ENCODE peak calls at places on chromosomes 7 and 10, in nine cellular contexts. D is H54; Y is NCI-H774; A is activated CD8-positive, alpha-beta memory T cell treated with anti-CD3 and anti-CD28 coated beads for 1 hour; B is posterior vena cava; G is brain pericyte; W is activated effector memory CD4-positive, alpha-beta T cell treated with anti-CD3 and anti-CD28 coated beads, Interleukin-2, amount 50 U/mL, for 16 hours; Z is T-helper 9 cell; T is HCT116. S is an unnamed sample.

GRCh38 chr10:42776681-42777080 is 5.9 kb upstream of the BMS1 start:
- DNase-seq in D (no peak), Y (no peak), A (no peak), B (no peak), G (no peak), W (no peak), Z (no peak), T (no peak), S (no peak)

GRCh38 chr10:93820434-93820833 is 62.7 kb downstream of the LGI1 start:
- DNase-seq in D (no peak), Y (no peak), A (no peak), B (no peak), G (no peak), W (no peak), Z (no peak), T (no peak), S (no peak)

GRCh38 chr7:155874411-155874810 is 62.1 kb upstream of the SHH start:
- DNase-seq in D (no peak), Y (no peak), A (no peak), B (no peak), G (no peak), W (peak), Z (no peak), T (no peak), S (no peak)

GRCh38 chr7:34277801-34278195 is 372.5 kb downstream of the BMPER start:
- DNase-seq in D (no peak), Y (no peak), A (no peak), B (no peak), G (no peak), W (no peak), Z (no peak), T (no peak), S (no peak)

GRCh38 chr10:6280291-6280690 is 77.6 kb downstream of the PFKFB3 start:
- DNase-seq in D (no peak), Y (no peak), A (no peak), B (no peak), G (no peak), W (no peak), Z (no peak), T (no peak), S (no peak)

GRCh38 chr7:152312316-152312715 is 123.5 kb downstream of the KMT2C start:
- DNase-seq in D (no peak), Y (no peak), A (no peak), B (no peak), G (no peak), W (no peak), Z (no peak), T (no peak), S (no peak)

GRCh38 chr10:121608669-121609190 is 10.5 kb upstream of the FGFR2 start:
- DNase-seq in D (peak), Y (peak), A (no peak), B (no peak), G (no peak), W (peak), Z (no peak), T (peak), S (no peak)

GRCh38 chr10:110408203-110408871 is 89.4 kb upstream of the DUSP5 start:
- DNase-seq in D (peak), Y (no peak), A (no peak), B (no peak), G (no peak), W (no peak), Z (no peak), T (no peak), S (no peak)

GRCh38 chr10:68047554-68048327 is 27.3 kb downstream of the HERC4 start:
- DNase-seq in D (no peak), Y (no peak), A (no peak), B (no peak), G (no peak), W (no peak), Z (no peak), T (no peak), S (no peak)

GRCh38 chr10:116271593-116272496 is 1.2 kb downstream of the GFRA1 start:
- DNase-seq in D (no peak), Y (no peak), A (no peak), B (peak), G (no peak), W (no peak), Z (no peak), T (no peak), S (no peak)

GRCh38 chr10:78457804-78458483 is 424.3 kb downstream of the RPS24 start:
- DNase-seq in D (peak), Y (no peak), A (no peak), B (peak), G (no peak), W (no peak), Z (no peak), T (no peak), S (no peak)

GRCh38 chr7:37920619-37921339 is at the start of gene EPDR1:
- DNase-seq in D (peak), Y (peak), A (no peak), B (peak), G (no peak), W (no peak), Z (no peak), T (peak), S (no peak)

GRCh38 chr10:33506838-33507661 is 172.6 kb upstream of the NRP1 start:
- DNase-seq in D (no peak), Y (no peak), A (no peak), B (no peak), G (no peak), W (no peak), Z (no peak), T (no peak), S (no peak)

GRCh38 chr10:108911814-108912541 is 1011.3 kb downstream of the XPNPEP1 start:
- DNase-seq in D (no peak), Y (no peak), A (no peak), B (peak), G (no peak), W (no peak), Z (no peak), T (no peak), S (no peak)

S was measured in esophagus squamous epithelium.